ENCODE peak calls at places on chromosomes 11 and 22, in four cellular contexts. X is cardiac muscle cell, W is thoracic aorta, F is lower leg skin. T is an unnamed sample.

GRCh38 chr22:48758905-48759875 is 1068.5 kb downstream of the BRD1 start:
- DNase-seq in X (no peak), W (no peak), F (peak), T (no peak)

GRCh38 chr11:35271031-35271430 is 132.1 kb downstream of the CD44 start:
- DNase-seq in X (no peak), W (no peak), F (no peak), T (no peak)

GRCh38 chr11:44016129-44016528 is 31.7 kb upstream of the ACCSL start:
- DNase-seq in X (no peak), W (peak), F (no peak), T (peak)

GRCh38 chr11:107385361-107385982 is 72.2 kb downstream of the CWF19L2 start:
- DNase-seq in X (no peak), W (no peak), F (no peak), T (peak)

GRCh38 chr11:120339394-120339890 is 3.2 kb downstream of the ARHGEF12 start:
- DNase-seq in X (peak), W (no peak), F (peak), T (peak)

GRCh38 chr11:61028135-61028729 is 56.8 kb downstream of the CD6 start:
- DNase-seq in X (no peak), W (no peak), F (no peak), T (no peak)

GRCh38 chr11:69293819-69294505 is at the start of gene MYEOV:
- DNase-seq in X (no peak), W (no peak), F (no peak), T (peak)

GRCh38 chr22:43000441-43001175 is 14.3 kb downstream of the PACSIN2 start:
- DNase-seq in X (no peak), W (no peak), F (no peak), T (peak)

GRCh38 chr11:29452131-29452530 is 564.7 kb downstream of the KCNA4 start:
- DNase-seq in X (no peak), W (no peak), F (no peak), T (no peak)

GRCh38 chr11:26806209-26806608 is 84.3 kb upstream of the SLC5A12 start:
- DNase-seq in X (no peak), W (no peak), F (no peak), T (peak)

GRCh38 chr11:67436459-67437081 is 912 bp downstream of the PTPRCAP start:
- DNase-seq in X (no peak), W (no peak), F (no peak), T (no peak)

GRCh38 chr11:57546869-57547518 is 9.6 kb downstream of the SMTNL1 start:
- DNase-seq in X (no peak), W (no peak), F (no peak), T (peak)

GRCh38 chr11:18468962-18469361 is 13.3 kb downstream of the LDHAL6A start:
- DNase-seq in X (no peak), W (no peak), F (no peak), T (no peak)

GRCh38 chr11:76282786-76283185 is 76.5 kb upstream of the WNT11 start:
- DNase-seq in X (no peak), W (no peak), F (no peak), T (no peak)

GRCh38 chr11:12599408-12600143 is 74.6 kb upstream of the TEAD1 start:
- DNase-seq in X (peak), W (no peak), F (no peak), T (no peak)

GRCh38 chr11:612201-612960 is 3.4 kb downstream of the IRF7 start:
- DNase-seq in X (no peak), W (no peak), F (no peak), T (peak)

GRCh38 chr11:132278801-132279574 is 908.6 kb downstream of the NTM start:
- DNase-seq in X (no peak), W (no peak), F (no peak), T (peak)

GRCh38 chr11:11976476-11977187 is 31.8 kb downstream of the DKK3 start:
- DNase-seq in X (no peak), W (no peak), F (no peak), T (no peak)

GRCh38 chr11:36333468-36333867 is 37.4 kb downstream of the PRR5L start:
- DNase-seq in X (no peak), W (no peak), F (no peak), T (peak)

GRCh38 chr11:34566209-34566551 is 52.6 kb upstream of the ELF5 start:
- DNase-seq in X (no peak), W (no peak), F (no peak), T (no peak)

GRCh38 chr22:39655736-39656285 is 85.3 kb downstream of the CACNA1I start:
- DNase-seq in X (no peak), W (no peak), F (no peak), T (no peak)

GRCh38 chr11:75249704-75250103 is 9.1 kb downstream of the TPBGL start:
- DNase-seq in X (no peak), W (no peak), F (no peak), T (no peak)

GRCh38 chr11:1774886-1775285 is 11.2 kb upstream of the CTSD start:
- DNase-seq in X (no peak), W (no peak), F (no peak), T (no peak)

GRCh38 chr11:119756169-119756568 is 27.2 kb upstream of the NECTIN1 start:
- DNase-seq in X (no peak), W (no peak), F (no peak), T (no peak)

GRCh38 chr11:10906521-10906920 is 48.7 kb upstream of the ZBED5 start:
- DNase-seq in X (no peak), W (no peak), F (no peak), T (peak)

GRCh38 chr11:122140535-122140934 is 24.5 kb upstream of the BLID start:
- DNase-seq in X (no peak), W (no peak), F (no peak), T (no peak)

GRCh38 chr11:64971421-64972233 is at the start of gene MAJIN:
- DNase-seq in X (no peak), W (peak), F (peak), T (peak)

GRCh38 chr11:104968856-104969776 is 742 bp upstream of the CASP4 start:
- DNase-seq in X (no peak), W (peak), F (peak), T (peak)

GRCh38 chr11:65301491-65302329 is 13.0 kb upstream of the CDC42EP2 start:
- DNase-seq in X (peak), W (no peak), F (no peak), T (peak)

GRCh38 chr22:42412744-42413220 is 19.4 kb downstream of the NFAM1 start:
- DNase-seq in X (peak), W (no peak), F (no peak), T (no peak)

GRCh38 chr11:65613091-65613928 is 711 bp downstream of the MAP3K11 start:
- DNase-seq in X (peak), W (no peak), F (peak), T (no peak)

GRCh38 chr11:23359297-23359696 is 499.0 kb upstream of the CCDC179 start:
- DNase-seq in X (no peak), W (no peak), F (no peak), T (peak)

GRCh38 chr11:20158597-20159257 is 1.5 kb downstream of the DBX1 start:
- DNase-seq in X (peak), W (peak), F (peak), T (peak)

GRCh38 chr11:118341749-118342489 is 586 bp downstream of the CD3D start:
- DNase-seq in X (no peak), W (no peak), F (no peak), T (no peak)
- H3K4me3 ChIP-seq in X (no peak), W (peak), F (no peak), T (no peak)

DNA sequence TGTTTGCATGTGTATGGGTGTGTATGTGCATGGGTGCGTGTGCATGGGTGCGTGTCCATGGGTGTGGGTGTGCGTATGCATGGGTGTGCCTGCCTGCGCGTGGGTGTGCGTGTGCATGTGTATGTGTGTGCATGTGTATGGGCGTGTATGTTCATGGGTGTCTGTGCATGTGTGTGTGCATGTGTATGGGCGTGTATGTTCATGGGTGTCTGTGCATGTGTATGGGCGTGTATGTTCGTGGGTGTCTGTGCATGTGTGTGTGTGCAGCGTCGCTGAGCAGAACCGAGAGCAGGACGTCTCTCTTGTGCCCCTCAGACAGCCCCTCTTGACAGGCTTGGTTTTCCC is 13.9 kb downstream of the IL17REL start:
- DNase-seq in X (no peak), W (no peak), F (no peak), T (no peak)
- H3K4me3 ChIP-seq in X (no peak), W (no peak), F (no peak), T (no peak)

GRCh38 chr22:45235101-45235777 is 5.5 kb downstream of the KIAA0930 start:
- DNase-seq in X (no peak), W (no peak), F (no peak), T (no peak)
- H3K4me3 ChIP-seq in X (no peak), W (no peak), F (no peak), T (no peak)

GRCh38 chr11:109016724-109017123 is 351.9 kb downstream of the DDX10 start:
- DNase-seq in X (no peak), W (no peak), F (no peak), T (no peak)
- H3K4me3 ChIP-seq in X (no peak), W (no peak), F (no peak), T (no peak)

DNA sequence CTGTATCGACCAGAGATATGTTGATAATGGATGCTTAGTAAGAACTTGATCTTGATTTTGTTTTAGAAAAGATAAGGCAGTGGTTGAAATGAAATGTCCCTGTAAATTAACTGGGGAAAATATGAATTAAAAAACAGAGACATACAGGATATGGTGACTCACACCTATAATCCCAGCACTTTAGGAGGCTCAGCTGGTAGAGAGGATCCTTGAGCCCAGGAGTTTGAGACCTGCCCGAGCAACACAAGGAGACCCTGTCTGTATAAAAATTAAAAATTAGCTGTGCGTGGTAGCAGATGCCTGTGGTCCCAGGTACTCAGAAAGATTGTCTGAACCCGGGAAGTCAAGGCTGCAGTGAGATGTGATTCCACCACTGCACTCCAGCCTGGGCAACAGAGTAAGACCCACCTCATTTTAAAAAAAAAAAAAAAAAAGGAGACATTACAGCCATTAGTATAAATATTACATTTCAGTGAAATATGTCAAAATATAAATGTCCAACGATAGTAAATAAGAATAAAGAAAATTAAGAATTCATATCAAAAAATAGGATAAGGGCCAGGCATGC is 4.6 kb downstream of the PICALM start:
- DNase-seq in X (no peak), W (no peak), F (no peak), T (peak)
- H3K4me3 ChIP-seq in X (no peak), W (peak), F (no peak), T (peak)

GRCh38 chr11:47516155-47516554 is 36.8 kb downstream of the CELF1 start:
- DNase-seq in X (no peak), W (no peak), F (no peak), T (no peak)

GRCh38 chr11:47514825-47515647 is 37.9 kb downstream of the CELF1 start:
- DNase-seq in X (no peak), W (no peak), F (no peak), T (peak)

GRCh38 chr11:47510231-47510630 is 42.7 kb downstream of the CELF1 start:
- DNase-seq in X (no peak), W (no peak), F (no peak), T (no peak)

GRCh38 chr11:47511927-47512326 is 41.0 kb downstream of the CELF1 start:
- DNase-seq in X (no peak), W (no peak), F (no peak), T (no peak)

DNA sequence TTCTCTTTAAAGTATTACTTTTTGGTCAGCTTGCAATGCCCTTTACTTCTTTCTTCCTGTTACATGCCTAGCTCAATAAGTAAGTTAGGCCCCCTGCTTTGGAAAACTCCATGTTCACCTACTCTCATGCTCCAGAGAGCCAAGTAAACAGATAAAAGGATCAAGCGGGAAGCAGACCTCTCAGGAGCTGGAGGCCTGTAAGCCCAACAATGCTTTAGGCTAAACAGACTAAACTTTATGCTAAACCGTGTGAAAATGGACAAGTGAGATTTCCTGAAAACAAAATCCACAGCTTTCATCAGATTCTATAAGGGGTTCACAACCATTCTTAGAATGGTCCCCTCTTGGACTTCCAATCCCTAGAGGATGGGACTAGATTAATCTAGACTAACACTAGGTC is 40.2 kb downstream of the CELF1 start:
- DNase-seq in X (peak), W (no peak), F (no peak), T (no peak)
- H3K4me3 ChIP-seq in X (no peak), W (no peak), F (no peak), T (no peak)

DNA sequence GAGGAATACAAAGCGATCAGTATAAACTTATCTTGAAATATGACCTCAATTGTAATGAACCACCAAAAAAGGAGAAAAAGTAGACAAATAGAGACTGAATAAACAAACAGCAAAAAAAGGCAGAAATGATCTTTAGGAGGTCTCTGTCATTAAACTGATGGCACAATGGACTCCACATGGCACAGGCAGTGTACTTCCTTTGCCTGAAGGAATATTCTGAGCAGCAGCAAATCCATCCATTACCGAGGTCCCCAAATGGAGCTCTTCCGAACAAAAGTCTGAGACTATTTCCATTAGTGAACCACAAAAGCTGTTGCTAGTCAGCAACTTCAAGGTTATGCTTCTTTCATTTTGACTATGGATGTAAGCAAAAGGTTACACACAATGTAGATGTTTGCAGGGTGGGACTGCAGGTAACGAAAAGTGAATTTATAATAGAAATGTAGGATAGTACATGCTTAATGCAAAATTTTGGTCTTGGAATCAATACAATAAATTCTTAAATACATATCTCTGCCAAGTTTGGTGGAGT is 14.5 kb downstream of the NARS2 start:
- DNase-seq in X (no peak), W (no peak), F (no peak), T (no peak)
- H3K4me3 ChIP-seq in X (no peak), W (peak), F (no peak), T (no peak)

GRCh38 chr11:9385288-9385902 is 943 bp downstream of the IPO7 start:
- DNase-seq in X (no peak), W (no peak), F (no peak), T (no peak)

GRCh38 chr11:9386086-9386485 is 1.6 kb downstream of the IPO7 start:
- DNase-seq in X (no peak), W (no peak), F (no peak), T (no peak)

GRCh38 chr11:9384535-9385287 is at the start of gene IPO7:
- DNase-seq in X (peak), W (peak), F (peak), T (peak)

GRCh38 chr11:9386901-9387300 is 2.4 kb downstream of the IPO7 start:
- DNase-seq in X (no peak), W (no peak), F (no peak), T (no peak)
- H3K4me3 ChIP-seq in X (no peak), W (peak), F (no peak), T (peak)

DNA sequence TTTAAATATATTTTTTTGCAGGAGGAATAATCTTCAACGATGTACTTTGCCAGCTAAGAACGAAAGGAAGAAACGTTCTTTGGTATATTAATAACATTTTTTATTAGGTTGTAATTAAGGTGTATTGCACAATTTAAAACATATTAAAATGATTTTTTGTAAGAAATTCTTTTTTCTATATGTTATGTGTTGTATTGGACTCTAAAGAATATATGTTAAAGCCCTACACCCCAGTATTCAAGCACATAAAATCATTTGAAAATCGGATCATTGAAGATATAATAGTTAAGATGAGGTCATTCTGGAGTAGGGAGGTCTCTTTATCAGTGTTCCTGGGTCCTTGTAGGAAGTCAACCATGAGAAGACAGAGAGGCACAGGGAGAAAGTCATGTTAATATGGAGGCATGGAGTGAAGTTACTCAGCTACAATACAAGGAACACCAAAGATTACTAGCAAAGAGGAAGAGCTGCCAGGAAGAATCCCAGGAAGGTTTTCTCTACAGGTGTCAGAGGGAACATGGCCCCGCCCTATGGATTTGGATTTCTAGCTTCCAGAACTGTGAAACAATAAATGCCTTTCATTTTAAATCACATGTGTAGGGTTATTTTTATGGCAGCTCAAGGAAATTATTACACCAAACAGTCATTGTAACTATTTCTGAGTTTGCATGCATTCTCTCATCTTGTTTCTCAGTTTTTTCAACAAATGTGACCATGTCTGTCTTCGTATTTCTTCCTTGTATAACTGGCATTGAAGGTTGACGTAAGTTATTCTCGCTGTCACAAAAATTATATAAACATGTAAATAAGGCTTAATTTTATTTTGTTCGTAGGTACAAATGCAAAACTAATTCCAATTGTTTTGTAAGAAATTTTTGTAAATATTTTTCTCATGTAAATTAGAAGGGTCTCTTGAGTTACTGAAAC is 75.4 kb upstream of the VPREB1 start:
- DNase-seq in X (no peak), W (no peak), F (no peak), T (no peak)
- H3K4me3 ChIP-seq in X (no peak), W (no peak), F (no peak), T (no peak)

GRCh38 chr11:47257518-47258316 is at the start of gene NR1H3:
- DNase-seq in X (peak), W (no peak), F (peak), T (peak)
- H3K4me3 ChIP-seq in X (no peak), W (peak), F (no peak), T (peak)

T was measured in fibroblast of villous mesenchyme.